ENCODE peak calls at places on chromosomes 5 and 9, in eight cellular contexts. E, S, Z, Y, O, N, K and A are unnamed samples.

GRCh38 chr5:1039706-1040260 is 31.2 kb downstream of the NKD2 start:
- DNase-seq in E (no peak), N (no peak), Y (no peak), S (no peak), O (no peak), K (no peak), Z (no peak), A (no peak)

GRCh38 chr9:27353405-27354229 is 56.7 kb upstream of the EQTN start:
- DNase-seq in S (peak), K (no peak), N (no peak), Y (peak), E (peak), O (no peak), Z (no peak), A (no peak)

GRCh38 chr5:991472-992267 is 16.9 kb upstream of the NKD2 start:
- DNase-seq in S (no peak), O (no peak), Y (no peak), N (no peak), K (no peak), Z (no peak), E (peak), A (peak)

GRCh38 chr9:91301161-91301560 is 60.6 kb downstream of the AUH start:
- DNase-seq in O (no peak), S (no peak), N (no peak), Z (no peak), Y (no peak), E (no peak), K (no peak), A (no peak)

GRCh38 chr5:91219803-91220371 is 163.2 kb downstream of the ARRDC3 start:
- DNase-seq in K (peak), Z (peak), S (no peak), N (no peak), E (no peak), Y (no peak), O (no peak), A (no peak)

GRCh38 chr5:139660916-139661814 is 13.0 kb downstream of the CXXC5 start:
- DNase-seq in E (peak), S (peak), Y (no peak), O (no peak), K (peak), Z (no peak), N (peak), A (peak)

GRCh38 chr9:9112001-9112725 is 1312.6 kb upstream of the DMAC1 start:
- DNase-seq in Y (no peak), N (no peak), O (no peak), E (no peak), K (peak), Z (no peak), S (no peak), A (no peak)

GRCh38 chr5:133565993-133566392 is 46.3 kb downstream of the FSTL4 start:
- DNase-seq in Z (no peak), K (no peak), O (no peak), E (no peak), Y (no peak), S (no peak), N (no peak), A (no peak)

GRCh38 chr9:38278931-38279532 is 113.5 kb upstream of the ALDH1B1 start:
- DNase-seq in O (no peak), K (peak), E (peak), Z (no peak), Y (no peak), N (no peak), S (no peak), A (no peak)

GRCh38 chr9:76756273-76756650 is 8.0 kb upstream of the PCA3 start:
- DNase-seq in S (peak), Y (no peak), N (peak), K (peak), E (no peak), O (no peak), Z (no peak), A (no peak)

GRCh38 chr5:113170707-113171106 is 194.1 kb downstream of the DCP2 start:
- DNase-seq in N (no peak), S (no peak), K (peak), E (no peak), Y (no peak), O (no peak), Z (no peak), A (no peak)

GRCh38 chr5:77133061-77133758 is 46.1 kb upstream of the ZBED3 start:
- DNase-seq in N (peak), Z (no peak), K (no peak), Y (no peak), E (no peak), S (peak), O (peak), A (no peak)